ENCODE peak calls at places on chromosome 2, in seven cellular contexts. T, Z, C, S, B, N and G are unnamed samples.

GRCh38 chr2:27984153-27984552 is 93.6 kb downstream of the BABAM2 start:
- DNase-seq in T (no peak), Z (no peak), C (no peak), S (no peak), B (no peak), N (no peak), G (no peak)

GRCh38 chr2:194819367-194819766 is 837.7 kb upstream of the SLC39A10 start:
- DNase-seq in T (no peak), Z (no peak), C (no peak), S (no peak), B (no peak), N (no peak), G (no peak)

GRCh38 chr2:28447943-28448737 is 47.7 kb upstream of the PLB1 start:
- DNase-seq in T (no peak), Z (peak; percentile 39), C (no peak), S (no peak), B (no peak), N (peak; percentile 41), G (no peak)

GRCh38 chr2:36468463-36469266 is 113.1 kb downstream of the CRIM1 start:
- DNase-seq in T (no peak), Z (no peak), C (no peak), S (no peak), B (no peak), N (no peak), G (no peak)

GRCh38 chr2:169734172-169734847 is 678 bp downstream of the KLHL23 start:
- DNase-seq in T (peak; percentile 31), Z (no peak), C (peak; percentile 90), S (peak; percentile 25), B (no peak), N (no peak), G (peak; percentile 14)

GRCh38 chr2:181281206-181281832 is 175.9 kb upstream of the ITGA4 start:
- DNase-seq in T (no peak), Z (no peak), C (no peak), S (no peak), B (no peak), N (no peak), G (no peak)

GRCh38 chr2:230939066-230939591 is 14.1 kb upstream of the GPR55 start:
- DNase-seq in T (peak; percentile 5), Z (no peak), C (no peak), S (no peak), B (no peak), N (no peak), G (no peak)

GRCh38 chr2:232959139-232959538 is 53.9 kb downstream of the NGEF start:
- DNase-seq in T (no peak), Z (no peak), C (no peak), S (no peak), B (no peak), N (no peak), G (no peak)

GRCh38 chr2:3377279-3377611 is 373 bp downstream of the EIPR1 start:
- DNase-seq in T (no peak), Z (no peak), C (no peak), S (no peak), B (no peak), N (peak; percentile 70), G (no peak)

GRCh38 chr2:15042824-15043223 is 410.3 kb downstream of the LRATD1 start:
- DNase-seq in T (peak; percentile 38), Z (peak; percentile 93), C (no peak), S (no peak), B (no peak), N (no peak), G (peak; percentile 59)

GRCh38 chr2:67323209-67323991 is 73.7 kb upstream of the ETAA1 start:
- DNase-seq in T (no peak), Z (no peak), C (no peak), S (no peak), B (no peak), N (no peak), G (no peak)

GRCh38 chr2:68251187-68251854 is 1.0 kb downstream of the PPP3R1 start:
- DNase-seq in T (peak; percentile 62), Z (peak; percentile 87), C (peak; percentile 78), S (peak; percentile 63), B (peak; percentile 33), N (peak; percentile 86), G (peak; percentile 86)

GRCh38 chr2:143083636-143084035 is 45.6 kb upstream of the ARHGAP15 start:
- DNase-seq in T (no peak), Z (no peak), C (no peak), S (no peak), B (no peak), N (no peak), G (no peak)

GRCh38 chr2:46548521-46549144 is 69.3 kb downstream of the TMEM247 start:
- DNase-seq in T (no peak), Z (no peak), C (no peak), S (no peak), B (no peak), N (no peak), G (no peak)

GRCh38 chr2:80105020-80105419 is 199.5 kb downstream of the LRRTM1 start:
- DNase-seq in T (no peak), Z (no peak), C (no peak), S (no peak), B (no peak), N (no peak), G (no peak)

GRCh38 chr2:206527153-206527552 is 83.8 kb downstream of the ADAM23 start:
- DNase-seq in T (no peak), Z (no peak), C (no peak), S (no peak), B (no peak), N (no peak), G (no peak)

GRCh38 chr2:200756618-200757321 is 54.9 kb upstream of the BZW1 start:
- DNase-seq in T (no peak), Z (no peak), C (no peak), S (no peak), B (no peak), N (peak; percentile 89), G (peak; percentile 47)

GRCh38 chr2:217875138-217875537 is 127.7 kb downstream of the TNS1 start:
- DNase-seq in T (no peak), Z (no peak), C (no peak), S (no peak), B (no peak), N (no peak), G (no peak)

GRCh38 chr2:235746257-235746934 is 252.6 kb downstream of the AGAP1 start:
- DNase-seq in T (peak; percentile 72), Z (peak; percentile 88), C (no peak), S (peak; percentile 41), B (peak; percentile 60), N (peak; percentile 90), G (peak; percentile 68)

GRCh38 chr2:69483696-69484095 is 46.5 kb upstream of the NFU1 start:
- DNase-seq in T (no peak), Z (no peak), C (no peak), S (no peak), B (no peak), N (peak; percentile 64), G (no peak)

GRCh38 chr2:47129191-47129711 is 25.9 kb downstream of the STPG4 start:
- DNase-seq in T (no peak), Z (no peak), C (no peak), S (no peak), B (no peak), N (no peak), G (no peak)

GRCh38 chr2:186503827-186504606 is 18.0 kb downstream of the ZC3H15 start:
- DNase-seq in T (no peak), Z (no peak), C (no peak), S (no peak), B (no peak), N (peak; percentile 37), G (no peak)

GRCh38 chr2:217853301-217853881 is 149.4 kb downstream of the TNS1 start:
- DNase-seq in T (no peak), Z (peak; percentile 91), C (no peak), S (no peak), B (peak; percentile 57), N (peak; percentile 8), G (no peak)

GRCh38 chr2:130381619-130382018 is 25.8 kb downstream of the PTPN18 start:
- DNase-seq in T (no peak), Z (no peak), C (no peak), S (no peak), B (no peak), N (no peak), G (no peak)
- H3K27ac ChIP-seq in T (no peak overlapping the region), Z (no peak overlapping the region), C (no peak overlapping the region), S (no peak overlapping the region), B (no peak overlapping the region), N (no peak overlapping the region), G (no peak overlapping the region)

GRCh38 chr2:198950813-198951212 is 506.9 kb downstream of the SATB2 start:
- DNase-seq in T (no peak), Z (no peak), C (no peak), S (no peak), B (no peak), N (no peak), G (no peak)
- TF ChIP-seq EP300 in T (no peak), Z (no peak), C (no peak), S (no peak), B (no peak), N (no peak), G (no peak)

DNA sequence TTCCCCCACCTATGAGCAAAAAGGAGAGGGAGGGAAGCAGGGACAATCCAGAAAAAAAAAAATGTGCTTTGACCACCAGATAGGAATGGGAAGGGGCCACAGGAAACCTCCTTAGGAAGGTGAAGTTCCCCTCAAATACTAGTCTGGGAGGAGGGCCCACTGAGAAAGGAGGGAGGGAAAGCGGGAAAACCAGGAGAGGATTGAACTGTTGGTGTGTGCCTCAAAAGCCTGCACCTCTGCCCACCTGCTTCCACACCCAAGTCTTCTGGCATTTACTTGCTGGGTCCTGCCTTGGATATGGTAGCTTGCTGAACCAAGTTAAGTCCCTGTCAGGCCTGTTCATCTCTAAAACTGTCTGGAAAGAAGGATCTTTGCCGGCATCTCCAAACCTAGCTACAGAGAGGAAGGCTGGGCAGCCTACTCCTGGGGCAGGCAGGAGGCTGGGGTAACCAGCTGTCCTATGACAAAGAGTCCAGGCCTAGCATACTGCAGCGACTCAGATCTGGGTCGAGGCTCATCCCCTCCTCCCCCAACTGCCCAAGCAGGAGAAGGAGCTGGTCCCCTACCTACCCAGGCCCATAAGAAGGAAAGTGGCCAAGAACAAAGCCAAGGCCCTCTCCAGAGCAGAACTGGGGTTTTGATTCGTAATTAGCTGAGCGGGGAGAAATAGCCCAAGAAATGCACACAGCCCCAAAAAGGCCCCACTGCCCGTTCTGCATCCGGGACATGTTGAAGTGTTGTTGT is 3.0 kb downstream of the EN1 start:
- DNase-seq in T (no peak), Z (no peak), C (no peak), S (no peak), B (no peak), N (no peak), G (no peak)
- H3K27ac ChIP-seq in T (no peak overlapping the region), Z (no peak overlapping the region), C (no peak overlapping the region), S (no peak overlapping the region), B (no peak overlapping the region), N (no peak overlapping the region), G (no peak overlapping the region)

GRCh38 chr2:237614151-237614720 is 13.2 kb upstream of the LRRFIP1 start:
- DNase-seq in T (no peak), Z (no peak), C (no peak), S (no peak), B (no peak), N (peak; percentile 35), G (no peak)
- TF ChIP-seq EP300 in T (no peak), Z (no peak), C (no peak), S (no peak), B (no peak), N (no peak), G (no peak)